ENCODE peak calls at places on chromosomes 6 and 20, in six cellular contexts. One of them, this sample, is unnamed.

GRCh38 chr6:36289281-36290018 is 19.6 kb downstream of the PNPLA1 start:
- DNase-seq in GM06990: no peak
- DNase-seq in CD8-positive, alpha-beta T cell: no peak
- DNase-seq in B cell: no peak
- DNase-seq in H1: no peak
- DNase-seq in left ventricle myocardium inferior: no peak
- DNase-seq in this sample: no peak

GRCh38 chr6:4069199-4069598 is 9.7 kb downstream of the FAM217A start:
- DNase-seq in GM06990: no peak
- DNase-seq in H1: no peak
- DNase-seq in CD8-positive, alpha-beta T cell: no peak
- DNase-seq in left ventricle myocardium inferior: no peak
- DNase-seq in B cell: no peak
- DNase-seq in this sample: no peak

GRCh38 chr6:42532038-42532669 is 31.7 kb upstream of the UBR2 start:
- DNase-seq in GM06990: peak
- DNase-seq in left ventricle myocardium inferior: no peak
- DNase-seq in B cell: peak
- DNase-seq in H1: no peak
- DNase-seq in CD8-positive, alpha-beta T cell: no peak
- DNase-seq in this sample: peak

GRCh38 chr20:10412591-10413408 is 21.2 kb downstream of the MKKS start:
- DNase-seq in GM06990: no peak
- DNase-seq in CD8-positive, alpha-beta T cell: no peak
- DNase-seq in H1: no peak
- DNase-seq in left ventricle myocardium inferior: no peak
- DNase-seq in B cell: no peak
- DNase-seq in this sample: no peak

GRCh38 chr6:122717350-122717749 is 62.2 kb upstream of the FABP7 start:
- DNase-seq in B cell: no peak
- DNase-seq in left ventricle myocardium inferior: no peak
- DNase-seq in H1: no peak
- DNase-seq in CD8-positive, alpha-beta T cell: no peak
- DNase-seq in GM06990: no peak
- DNase-seq in this sample: no peak

GRCh38 chr6:168676552-168677317 is 235.8 kb downstream of the SMOC2 start:
- DNase-seq in H1: no peak
- DNase-seq in GM06990: no peak
- DNase-seq in CD8-positive, alpha-beta T cell: no peak
- DNase-seq in left ventricle myocardium inferior: no peak
- DNase-seq in B cell: no peak
- DNase-seq in this sample: no peak

GRCh38 chr6:111423960-111424846 is 58.8 kb downstream of the REV3L start:
- DNase-seq in H1: no peak
- DNase-seq in GM06990: no peak
- DNase-seq in B cell: no peak
- DNase-seq in left ventricle myocardium inferior: peak
- DNase-seq in CD8-positive, alpha-beta T cell: no peak
- DNase-seq in this sample: no peak

GRCh38 chr6:67956352-67956751 is 678.7 kb upstream of the ADGRB3 start:
- DNase-seq in H1: no peak
- DNase-seq in CD8-positive, alpha-beta T cell: no peak
- DNase-seq in B cell: no peak
- DNase-seq in GM06990: no peak
- DNase-seq in left ventricle myocardium inferior: no peak
- DNase-seq in this sample: no peak

GRCh38 chr6:154370545-154370944 is 13.9 kb upstream of the IPCEF1 start:
- DNase-seq in left ventricle myocardium inferior: no peak
- DNase-seq in GM06990: no peak
- DNase-seq in H1: no peak
- DNase-seq in B cell: no peak
- DNase-seq in CD8-positive, alpha-beta T cell: no peak
- DNase-seq in this sample: peak

GRCh38 chr6:13486679-13487121 is 700 bp downstream of the GFOD1 start:
- DNase-seq in left ventricle myocardium inferior: peak
- DNase-seq in CD8-positive, alpha-beta T cell: peak
- DNase-seq in GM06990: peak
- DNase-seq in H1: no peak
- DNase-seq in B cell: peak
- DNase-seq in this sample: peak

GRCh38 chr6:123001540-123001939 is 5.5 kb downstream of the CLVS2 start:
- DNase-seq in H1: no peak
- DNase-seq in left ventricle myocardium inferior: no peak
- DNase-seq in CD8-positive, alpha-beta T cell: no peak
- DNase-seq in GM06990: no peak
- DNase-seq in B cell: no peak
- DNase-seq in this sample: no peak

DNA sequence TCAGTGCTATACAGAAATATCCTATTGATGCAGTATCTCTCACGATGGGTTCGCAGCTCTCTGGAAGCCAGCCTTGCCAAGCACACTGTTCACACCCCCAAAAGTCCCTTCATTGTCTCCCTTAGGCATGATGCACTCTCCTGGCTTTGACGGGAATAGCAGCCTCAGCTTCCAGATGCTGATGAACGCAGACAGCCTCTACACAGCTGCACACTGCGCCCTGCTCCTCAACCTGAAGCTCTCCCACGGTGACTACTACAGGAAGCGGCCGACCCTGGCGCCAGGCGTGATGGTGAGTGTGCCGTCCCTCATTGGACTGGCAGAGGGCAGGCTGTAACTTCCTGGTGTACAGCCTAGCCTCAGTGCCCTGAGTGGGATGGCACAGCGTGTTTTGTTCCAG is 60.0 kb upstream of the PBOV1 start:
- DNase-seq in GM06990: no peak
- DNase-seq in CD8-positive, alpha-beta T cell: no peak
- DNase-seq in B cell: no peak
- DNase-seq in H1: no peak
- DNase-seq in left ventricle myocardium inferior: no peak
- DNase-seq in this sample: no peak
- TF ChIP-seq CTCF in GM06990: peak
- TF ChIP-seq CTCF in CD8-positive, alpha-beta T cell: no peak
- TF ChIP-seq CTCF in B cell: no peak
- TF ChIP-seq CTCF in H1: peak
- TF ChIP-seq CTCF in left ventricle myocardium inferior: peak
- TF ChIP-seq CTCF in this sample: no peak

DNA sequence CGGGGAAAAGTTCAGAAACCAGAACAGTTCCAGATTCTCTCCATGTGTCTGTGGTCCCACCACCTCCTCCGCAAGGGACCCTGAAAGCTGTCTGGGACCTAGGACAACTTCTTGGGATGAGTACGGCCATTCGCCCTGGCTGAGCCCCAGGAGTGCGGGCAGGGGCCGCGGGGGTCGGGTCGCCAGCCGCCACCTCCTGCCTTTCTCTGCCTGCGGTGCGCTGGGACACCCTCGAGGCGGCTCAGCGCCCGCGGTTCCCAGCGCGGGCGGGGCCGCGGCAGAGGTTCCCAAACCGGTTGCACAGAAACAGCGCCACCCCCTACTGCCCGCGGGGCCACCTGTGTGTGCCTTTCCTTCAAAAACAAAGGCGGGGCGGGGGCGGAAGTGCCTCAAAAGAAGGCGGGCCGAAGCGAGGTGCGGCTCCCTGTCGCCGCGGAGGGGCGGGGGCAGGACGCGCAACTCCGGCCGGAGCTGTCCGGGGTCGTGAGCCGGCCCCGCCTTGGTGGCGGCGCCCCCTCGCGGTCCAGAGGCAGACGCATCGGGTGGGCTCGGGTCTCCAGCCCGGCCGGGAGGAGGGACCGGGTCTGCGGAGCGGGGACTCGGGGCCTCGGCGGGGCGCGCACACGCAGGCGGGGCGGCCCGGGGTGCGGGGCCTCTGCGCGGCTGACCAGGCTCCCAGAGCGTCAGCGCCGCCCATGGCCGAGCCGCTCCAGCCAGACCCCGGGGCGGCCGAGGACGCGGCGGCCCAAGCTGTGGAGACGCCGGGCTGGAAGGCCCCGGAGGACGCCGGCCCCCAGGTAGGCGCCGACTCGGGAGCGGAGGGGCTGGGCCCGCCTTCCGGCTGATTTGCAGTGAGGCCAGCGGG is at the start of gene HEBP2:
- DNase-seq in B cell: peak
- DNase-seq in CD8-positive, alpha-beta T cell: peak
- DNase-seq in left ventricle myocardium inferior: peak
- DNase-seq in H1: peak
- DNase-seq in GM06990: peak
- DNase-seq in this sample: peak
- TF ChIP-seq CTCF in B cell: peak
- TF ChIP-seq CTCF in CD8-positive, alpha-beta T cell: peak
- TF ChIP-seq CTCF in left ventricle myocardium inferior: peak
- TF ChIP-seq CTCF in H1: peak
- TF ChIP-seq CTCF in GM06990: peak
- TF ChIP-seq CTCF in this sample: peak

DNA sequence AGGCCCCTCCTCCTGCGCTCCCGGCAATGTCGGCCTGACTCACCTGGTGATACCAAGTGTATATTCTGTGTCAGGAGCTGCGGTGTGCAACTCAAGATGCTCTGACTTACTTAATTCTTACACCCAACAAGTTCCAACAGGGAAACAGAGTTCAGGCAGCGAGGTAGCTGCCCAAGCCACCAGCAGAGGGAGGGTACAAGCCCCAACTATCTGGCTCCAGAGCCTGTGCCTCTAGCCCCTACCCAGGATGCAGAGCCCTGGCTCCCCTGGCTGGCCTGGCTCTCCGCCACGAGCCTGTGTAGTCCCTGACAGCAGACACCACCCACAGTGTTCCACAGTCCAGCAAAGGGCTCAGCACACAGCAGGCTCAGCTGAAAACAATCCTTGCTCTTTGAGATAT is 34.9 kb downstream of the C20orf203 start:
- DNase-seq in CD8-positive, alpha-beta T cell: no peak
- DNase-seq in H1: no peak
- DNase-seq in B cell: no peak
- DNase-seq in left ventricle myocardium inferior: peak
- DNase-seq in GM06990: no peak
- DNase-seq in this sample: no peak
- TF ChIP-seq CTCF in CD8-positive, alpha-beta T cell: no peak
- TF ChIP-seq CTCF in H1: peak
- TF ChIP-seq CTCF in B cell: no peak
- TF ChIP-seq CTCF in left ventricle myocardium inferior: no peak
- TF ChIP-seq CTCF in GM06990: no peak
- TF ChIP-seq CTCF in this sample: no peak

DNA sequence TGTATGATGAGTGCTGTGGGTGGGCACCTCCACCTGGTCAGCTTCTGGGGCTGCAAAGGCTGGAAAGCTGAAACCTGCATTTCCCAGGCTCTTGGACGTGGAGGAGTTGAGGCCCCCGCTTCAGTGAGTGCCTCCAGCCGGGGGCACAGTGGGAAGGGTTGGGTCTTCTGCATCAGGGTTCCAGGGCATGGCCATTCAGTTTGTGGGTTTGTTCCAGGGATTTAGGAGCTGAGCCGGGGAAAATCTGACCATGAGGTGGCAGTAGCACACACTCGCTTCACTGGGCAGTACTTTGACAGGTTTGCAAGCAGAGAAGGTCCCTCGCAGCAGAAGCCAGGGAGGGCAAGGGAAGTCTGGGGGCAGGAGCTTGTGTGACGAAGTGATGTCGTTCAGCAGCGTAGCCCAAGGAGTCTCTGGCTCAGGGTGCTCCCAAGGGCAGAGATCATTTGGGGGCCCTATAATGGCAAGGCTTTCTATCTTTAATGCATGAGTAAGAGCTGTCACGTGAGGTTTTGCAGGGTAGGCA is 69.5 kb upstream of the SULF2 start:
- DNase-seq in H1: peak
- DNase-seq in left ventricle myocardium inferior: no peak
- DNase-seq in GM06990: no peak
- DNase-seq in B cell: no peak
- DNase-seq in CD8-positive, alpha-beta T cell: no peak
- DNase-seq in this sample: peak
- TF ChIP-seq CTCF in H1: peak
- TF ChIP-seq CTCF in left ventricle myocardium inferior: peak
- TF ChIP-seq CTCF in GM06990: peak
- TF ChIP-seq CTCF in B cell: no peak
- TF ChIP-seq CTCF in CD8-positive, alpha-beta T cell: no peak
- TF ChIP-seq CTCF in this sample: peak

DNA sequence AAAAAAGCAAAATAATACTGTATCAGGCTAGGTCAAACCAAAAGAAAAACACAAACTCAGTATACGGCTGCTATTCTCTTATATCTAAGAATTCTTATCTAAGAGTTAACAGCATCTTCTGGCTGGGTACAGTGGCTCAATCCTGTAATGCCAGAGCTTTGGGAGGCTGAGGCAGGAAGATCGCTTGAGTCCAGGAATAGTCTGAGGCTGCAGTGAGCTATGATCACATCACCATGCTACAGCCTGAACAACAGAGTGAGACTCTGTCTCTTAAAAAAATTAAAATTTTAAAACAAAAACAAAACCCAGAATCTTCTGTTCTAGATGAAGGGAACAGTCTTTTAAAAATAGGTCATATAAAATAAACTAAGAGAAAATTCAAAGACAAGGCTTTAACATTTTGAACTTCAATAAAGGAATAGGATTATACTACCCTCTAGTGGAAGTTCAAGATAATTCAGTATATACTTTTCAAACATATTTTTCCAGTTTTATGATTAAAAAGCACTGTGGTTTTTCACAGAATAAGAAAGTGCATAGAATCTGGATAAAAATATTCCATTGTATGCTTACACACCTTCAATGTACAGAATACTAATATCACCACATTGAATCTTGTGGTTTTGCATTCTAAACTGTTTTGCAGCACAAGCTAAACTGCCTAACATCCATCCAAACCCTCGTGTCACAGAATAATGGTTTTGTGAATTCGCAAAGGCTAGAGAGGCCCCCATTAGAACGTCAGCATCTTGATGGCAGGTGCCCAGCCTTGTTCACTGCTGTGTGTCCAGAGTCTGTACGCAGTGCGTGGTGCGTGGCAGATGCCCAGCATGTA is 39.3 kb downstream of the DTNBP1 start:
- DNase-seq in CD8-positive, alpha-beta T cell: no peak
- DNase-seq in B cell: peak
- DNase-seq in H1: no peak
- DNase-seq in GM06990: no peak
- DNase-seq in left ventricle myocardium inferior: no peak
- DNase-seq in this sample: no peak
- TF ChIP-seq CTCF in CD8-positive, alpha-beta T cell: peak
- TF ChIP-seq CTCF in B cell: peak
- TF ChIP-seq CTCF in H1: no peak
- TF ChIP-seq CTCF in GM06990: peak
- TF ChIP-seq CTCF in left ventricle myocardium inferior: peak
- TF ChIP-seq CTCF in this sample: peak